ENCODE peak calls at places on chromosomes 12 and 14, in seven cellular contexts. D is adrenal gland, Q is ovary, R is astrocyte, J is sigmoid colon, Y is RWPE2, A is kidney. P is an unnamed sample.
A peak's percentile ranks its signal among the peaks of the same experiment; 100 is the strongest.

GRCh38 chr14:59184396-59184795 is 4.1 kb upstream of the DAAM1 start:
- DNase-seq in J (no peak), A (no peak), D (no peak), R (no peak), Q (no peak), Y (no peak), P (peak; percentile 17)

GRCh38 chr14:34620115-34620514 is 9.8 kb downstream of the SNX6 start:
- DNase-seq in R (no peak), Q (no peak), Y (no peak), J (no peak), D (no peak), A (no peak), P (no peak)

GRCh38 chr12:73110816-73111215 is 838.6 kb downstream of the TRHDE start:
- DNase-seq in A (no peak), R (no peak), J (no peak), D (no peak), Y (no peak), Q (no peak), P (no peak)

GRCh38 chr12:104615048-104615561 is 158.4 kb downstream of the CHST11 start:
- DNase-seq in R (no peak), Q (no peak), J (peak; percentile 91), A (no peak), D (peak; percentile 64), Y (no peak), P (no peak)

GRCh38 chr12:124512667-124513296 is 54.6 kb downstream of the NCOR2 start:
- DNase-seq in Y (peak; percentile 96), J (peak; percentile 93), Q (peak; percentile 90), A (peak; percentile 95), D (peak; percentile 96), R (peak; percentile 96), P (peak; percentile 77)

GRCh38 chr12:26047401-26048226 is 77.2 kb downstream of the BHLHE41 start:
- DNase-seq in Q (no peak), J (no peak), Y (no peak), A (no peak), R (no peak), D (no peak), P (no peak)

GRCh38 chr12:106645074-106645421 is 62.2 kb downstream of the RFX4 start:
- DNase-seq in J (peak; percentile 81), R (peak; percentile 18), Q (no peak), A (no peak), D (no peak), Y (no peak), P (no peak)

GRCh38 chr12:111154180-111154579 is 214.7 kb downstream of the PHETA1 start:
- DNase-seq in A (no peak), J (no peak), Q (no peak), D (no peak), R (no peak), Y (no peak), P (no peak)

GRCh38 chr12:5708371-5708770 is 236.7 kb downstream of the ANO2 start:
- DNase-seq in A (no peak), J (no peak), R (no peak), Y (no peak), Q (no peak), D (no peak), P (no peak)

GRCh38 chr14:75654127-75654732 is 6.4 kb downstream of the ERG28 start:
- DNase-seq in J (peak; percentile 85), R (peak; percentile 13), A (peak; percentile 84), D (peak; percentile 76), Q (peak; percentile 86), Y (no peak), P (no peak)

GRCh38 chr12:121789800-121790748 is 3.4 kb downstream of the RHOF start:
- DNase-seq in R (no peak), A (peak; percentile 93), J (peak; percentile 77), Q (no peak), D (peak; percentile 68), Y (no peak), P (no peak)

GRCh38 chr12:25200703-25201102 is 5.7 kb downstream of the ETFRF1 start:
- DNase-seq in D (no peak), R (peak; percentile 82), J (no peak), Q (no peak), Y (no peak), A (no peak), P (peak; percentile 42)

GRCh38 chr12:108798551-108799221 is 58.7 kb downstream of the SSH1 start:
- DNase-seq in J (peak; percentile 95), D (no peak), Q (no peak), A (no peak), R (peak; percentile 52), Y (no peak), P (no peak)

GRCh38 chr14:92651106-92651792 is 97.2 kb downstream of the LGMN start:
- DNase-seq in A (peak; percentile 74), J (no peak), D (peak; percentile 44), Y (no peak), Q (no peak), R (no peak), P (no peak)

GRCh38 chr12:116717466-116718457 is 20.1 kb downstream of the SPRING1 start:
- DNase-seq in J (peak; percentile 93), Q (peak; percentile 52), D (peak; percentile 45), Y (no peak), A (peak; percentile 89), R (peak; percentile 71), P (no peak)

GRCh38 chr12:110355080-110355479 is 48.4 kb downstream of the ANAPC7 start:
- DNase-seq in Q (no peak), D (no peak), R (peak; percentile 16), A (no peak), Y (no peak), J (no peak), P (peak; percentile 23)

GRCh38 chr14:99181246-99181645 is 90.8 kb downstream of the BCL11B start:
- DNase-seq in R (no peak), D (no peak), Y (no peak), J (no peak), Q (no peak), A (no peak), P (no peak)

GRCh38 chr12:13222076-13222475 is 25.6 kb downstream of the EMP1 start:
- DNase-seq in Q (no peak), A (peak; percentile 86), Y (peak; percentile 42), J (no peak), R (no peak), D (no peak), P (no peak)

GRCh38 chr12:75939016-75939642 is 92.4 kb downstream of the PHLDA1 start:
- DNase-seq in Y (no peak), J (no peak), Q (no peak), R (no peak), A (no peak), D (no peak), P (no peak)

GRCh38 chr12:38711055-38711454 is 194.3 kb downstream of the CPNE8 start:
- DNase-seq in D (no peak), Q (no peak), J (no peak), R (no peak), Y (no peak), A (no peak), P (no peak)

GRCh38 chr12:6963016-6963731 is 7.3 kb downstream of the PHB2 start:
- DNase-seq in R (no peak), Y (peak; percentile 96), A (peak; percentile 90), Q (peak; percentile 56), D (peak; percentile 19), J (peak; percentile 65), P (no peak)

GRCh38 chr12:19910681-19911080 is 457.7 kb upstream of the PDE3A start:
- DNase-seq in Y (no peak), R (peak; percentile 85), J (no peak), A (no peak), Q (no peak), D (no peak), P (no peak)

GRCh38 chr12:15687583-15687982 is 101.6 kb downstream of the EPS8 start:
- DNase-seq in J (no peak), Q (no peak), D (no peak), Y (no peak), A (no peak), R (no peak), P (no peak)

GRCh38 chr12:42296503-42297109 is 29.3 kb downstream of the ZCRB1 start:
- DNase-seq in R (no peak), A (no peak), D (no peak), Q (no peak), J (no peak), Y (no peak), P (no peak)

GRCh38 chr14:105480807-105481801 is 5.6 kb upstream of the CRIP1 start:
- DNase-seq in Y (no peak), R (peak; percentile 62), Q (peak; percentile 94), J (peak; percentile 94), D (peak; percentile 79), A (peak; percentile 95), P (no peak)
- H3K4me1 ChIP-seq in Y (peaks cover 40% of the 10 kb centered on the region), R (peaks cover 33% of the 10 kb centered on the region), Q (peaks cover 19% of the 10 kb centered on the region), J (no peaks in the 10 kb centered on the region), D (peaks cover 40% of the 10 kb centered on the region), A (peaks cover 26% of the 10 kb centered on the region), P (peaks cover 5% of the 10 kb centered on the region)

DNA sequence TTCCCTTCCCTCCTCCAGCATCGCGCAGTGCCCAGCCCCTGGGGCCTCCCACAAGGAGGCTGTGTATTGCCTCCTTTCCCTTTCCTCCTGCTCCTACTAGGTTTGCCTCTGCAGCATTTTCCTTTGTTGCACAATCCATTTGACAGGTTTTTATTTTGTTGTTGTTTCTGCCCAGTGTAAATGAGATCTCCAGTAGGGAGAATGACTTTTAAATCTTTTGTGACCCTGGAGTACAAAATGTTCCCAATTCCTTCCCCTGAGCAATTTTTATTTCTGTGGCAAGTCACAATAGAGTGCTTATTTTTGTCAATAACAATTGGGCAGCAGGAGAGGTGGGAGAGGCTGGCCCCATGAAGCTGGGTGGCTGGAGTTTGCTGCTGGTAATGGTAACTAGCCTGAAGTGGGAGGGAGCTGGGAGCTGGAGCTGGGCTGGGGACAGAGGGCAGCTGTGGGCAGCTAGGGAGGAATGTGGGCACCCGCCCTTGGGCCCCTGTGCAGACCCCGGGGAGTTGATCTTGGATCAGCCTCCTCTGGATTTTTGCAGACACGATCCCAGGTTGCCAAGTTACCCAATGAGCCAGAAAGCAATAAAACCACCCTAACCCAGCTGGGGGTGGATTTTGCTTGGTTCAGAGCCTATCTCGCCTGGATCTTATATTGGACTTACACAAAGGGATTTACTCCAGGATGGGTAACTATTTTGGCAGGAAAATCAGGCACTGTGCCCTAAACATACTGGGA is 160.1 kb downstream of the KTN1 start:
- DNase-seq in A (peak; percentile 86), Y (no peak), R (no peak), Q (no peak), J (no peak), D (no peak), P (no peak)
- H3K27ac ChIP-seq in A (peak overlapping the region; percentile 78), Y (no peak overlapping the region), R (no peak overlapping the region), Q (no peak overlapping the region), J (no peak overlapping the region), D (no peak overlapping the region), P (no peak overlapping the region)

GRCh38 chr14:63647696-63648410 is 6.2 kb upstream of the WDR89 start:
- DNase-seq in A (no peak), Y (no peak), Q (no peak), D (no peak), J (no peak), R (peak; percentile 17), P (no peak)
- TF ChIP-seq CTCF in A (no peak), Y (no peak), Q (no peak), D (no peak), J (no peak), R (no peak), P (no peak)

DNA sequence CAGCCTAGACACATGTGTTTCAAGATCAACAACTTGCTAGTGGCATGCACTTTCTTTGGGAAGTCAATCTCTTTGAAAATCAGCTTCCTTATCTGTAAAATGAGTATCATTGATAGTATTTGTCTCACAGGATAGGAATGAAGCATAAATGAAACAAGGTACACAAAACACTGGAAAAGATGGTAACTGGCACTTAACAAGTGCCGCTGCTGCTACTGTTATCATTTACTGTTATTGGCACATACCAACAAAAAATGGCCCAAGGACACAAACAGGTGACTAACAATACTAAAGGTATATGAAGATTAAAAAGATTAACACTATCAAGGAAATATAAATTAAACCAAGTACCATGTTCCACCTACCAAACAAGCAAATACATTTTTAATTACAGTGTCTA is 20.9 kb downstream of the HNRNPC start:
- DNase-seq in Y (no peak), A (no peak), J (no peak), R (no peak), D (no peak), Q (no peak), P (no peak)
- H3K4me1 ChIP-seq in Y (peaks cover 7% of the 10 kb centered on the region), A (no peaks in the 10 kb centered on the region), J (no peaks in the 10 kb centered on the region), R (peaks cover 7% of the 10 kb centered on the region), D (peaks cover 50% of the 10 kb centered on the region), Q (peaks cover 9% of the 10 kb centered on the region), P (peaks cover 9% of the 10 kb centered on the region)

P was measured in foreskin keratinocyte.